ENCODE peak calls at places on chromosomes 7 and 10, in four cellular contexts. One of them, this sample, is unnamed.

GRCh38 chr10:122163182-122164027 is 107.7 kb upstream of the BTBD16 start:
- DNase-seq in fibroblast of mammary gland: peak
- DNase-seq in heart left ventricle: no peak
- DNase-seq in cardiac fibroblast: peak
- DNase-seq in this sample: no peak

GRCh38 chr7:116393654-116394053 is 105.9 kb upstream of the CAV2 start:
- DNase-seq in heart left ventricle: peak
- DNase-seq in fibroblast of mammary gland: peak
- DNase-seq in cardiac fibroblast: peak
- DNase-seq in this sample: peak

GRCh38 chr10:95501203-95502094 is 59.7 kb downstream of the SORBS1 start:
- DNase-seq in heart left ventricle: no peak
- DNase-seq in fibroblast of mammary gland: no peak
- DNase-seq in cardiac fibroblast: no peak
- DNase-seq in this sample: no peak

GRCh38 chr10:5013385-5013784 is 9.7 kb upstream of the AKR1C2 start:
- DNase-seq in heart left ventricle: no peak
- DNase-seq in fibroblast of mammary gland: no peak
- DNase-seq in cardiac fibroblast: no peak
- DNase-seq in this sample: no peak

GRCh38 chr10:119498889-119499864 is 43.3 kb downstream of the RGS10 start:
- DNase-seq in cardiac fibroblast: no peak
- DNase-seq in fibroblast of mammary gland: peak
- DNase-seq in heart left ventricle: no peak
- DNase-seq in this sample: no peak

GRCh38 chr10:13936826-13937225 is 350.1 kb downstream of the PRPF18 start:
- DNase-seq in fibroblast of mammary gland: no peak
- DNase-seq in heart left ventricle: no peak
- DNase-seq in cardiac fibroblast: no peak
- DNase-seq in this sample: no peak

GRCh38 chr7:44155191-44156185 is 14.4 kb upstream of the MYL7 start:
- DNase-seq in cardiac fibroblast: no peak
- DNase-seq in fibroblast of mammary gland: no peak
- DNase-seq in heart left ventricle: no peak
- DNase-seq in this sample: no peak

GRCh38 chr10:3623746-3624145 is 161.3 kb downstream of the KLF6 start:
- DNase-seq in fibroblast of mammary gland: peak
- DNase-seq in cardiac fibroblast: peak
- DNase-seq in heart left ventricle: no peak
- DNase-seq in this sample: peak

GRCh38 chr7:106139253-106140251 is 27.4 kb upstream of the SYPL1 start:
- DNase-seq in heart left ventricle: no peak
- DNase-seq in fibroblast of mammary gland: peak
- DNase-seq in cardiac fibroblast: peak
- DNase-seq in this sample: peak

GRCh38 chr7:111998326-111998725 is 207.9 kb downstream of the DOCK4 start:
- DNase-seq in heart left ventricle: no peak
- DNase-seq in fibroblast of mammary gland: no peak
- DNase-seq in cardiac fibroblast: no peak
- DNase-seq in this sample: no peak

GRCh38 chr10:69160809-69161225 is 19.2 kb upstream of the SUPV3L1 start:
- DNase-seq in cardiac fibroblast: no peak
- DNase-seq in heart left ventricle: no peak
- DNase-seq in fibroblast of mammary gland: no peak
- DNase-seq in this sample: peak

GRCh38 chr7:138979226-138979979 is 1.8 kb downstream of the KIAA1549 start:
- DNase-seq in cardiac fibroblast: peak
- DNase-seq in fibroblast of mammary gland: no peak
- DNase-seq in heart left ventricle: no peak
- DNase-seq in this sample: peak

GRCh38 chr7:150975536-150976285 is 2.4 kb downstream of the KCNH2 start:
- DNase-seq in cardiac fibroblast: no peak
- DNase-seq in fibroblast of mammary gland: no peak
- DNase-seq in heart left ventricle: peak
- DNase-seq in this sample: no peak

GRCh38 chr10:124074471-124075109 is 18.8 kb downstream of the CHST15 start:
- DNase-seq in cardiac fibroblast: no peak
- DNase-seq in heart left ventricle: no peak
- DNase-seq in fibroblast of mammary gland: no peak
- DNase-seq in this sample: no peak

GRCh38 chr7:139034855-139035587 is 821 bp downstream of the ZC3HAV1L start:
- DNase-seq in heart left ventricle: no peak
- DNase-seq in fibroblast of mammary gland: peak
- DNase-seq in cardiac fibroblast: peak
- DNase-seq in this sample: peak

GRCh38 chr10:6065845-6066244 is 3.7 kb upstream of the IL2RA start:
- DNase-seq in fibroblast of mammary gland: peak
- DNase-seq in cardiac fibroblast: peak
- DNase-seq in heart left ventricle: no peak
- DNase-seq in this sample: peak

GRCh38 chr10:14971867-14972448 is 12.8 kb downstream of the MEIG1 start:
- DNase-seq in fibroblast of mammary gland: peak
- DNase-seq in heart left ventricle: no peak
- DNase-seq in cardiac fibroblast: peak
- DNase-seq in this sample: peak

GRCh38 chr7:101185258-101185839 is 5.3 kb upstream of the NAT16 start:
- DNase-seq in cardiac fibroblast: peak
- DNase-seq in fibroblast of mammary gland: peak
- DNase-seq in heart left ventricle: no peak
- DNase-seq in this sample: no peak

GRCh38 chr10:17475661-17476060 is 21.3 kb upstream of the ST8SIA6 start:
- DNase-seq in cardiac fibroblast: no peak
- DNase-seq in fibroblast of mammary gland: no peak
- DNase-seq in heart left ventricle: no peak
- DNase-seq in this sample: no peak

GRCh38 chr7:16135628-16136027 is 285.7 kb downstream of the CRPPA start:
- DNase-seq in cardiac fibroblast: no peak
- DNase-seq in fibroblast of mammary gland: peak
- DNase-seq in heart left ventricle: no peak
- DNase-seq in this sample: no peak

GRCh38 chr7:80611353-80611752 is 27.1 kb upstream of the CD36 start:
- DNase-seq in fibroblast of mammary gland: no peak
- DNase-seq in heart left ventricle: no peak
- DNase-seq in cardiac fibroblast: no peak
- DNase-seq in this sample: no peak

GRCh38 chr7:81004098-81004497 is 85.2 kb upstream of the SEMA3C start:
- DNase-seq in fibroblast of mammary gland: peak
- DNase-seq in cardiac fibroblast: peak
- DNase-seq in heart left ventricle: no peak
- DNase-seq in this sample: peak

GRCh38 chr7:1698221-1698620 is 28.1 kb downstream of the ELFN1 start:
- DNase-seq in fibroblast of mammary gland: no peak
- DNase-seq in heart left ventricle: peak
- DNase-seq in cardiac fibroblast: no peak
- DNase-seq in this sample: no peak

DNA sequence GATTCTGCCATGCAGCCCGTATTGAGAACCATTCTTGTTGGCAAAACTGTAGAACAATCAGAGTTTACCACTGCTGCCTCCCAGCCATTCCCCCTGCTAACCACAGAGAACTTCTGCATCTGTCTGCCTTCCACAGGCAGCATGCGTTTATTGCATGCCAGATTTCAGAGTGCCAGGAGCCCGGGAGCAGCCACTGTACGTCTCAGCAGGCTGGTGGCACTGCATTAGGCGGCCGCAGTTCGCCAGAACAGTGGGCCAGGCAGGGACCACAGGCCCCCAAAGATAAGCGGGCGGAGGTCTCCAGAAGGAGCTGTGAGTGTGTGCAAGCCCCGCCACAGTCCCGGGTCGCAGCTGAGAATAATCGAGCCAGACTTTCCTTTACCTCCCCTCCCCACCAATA is 31.8 kb downstream of the ZNF467 start:
- DNase-seq in heart left ventricle: no peak
- DNase-seq in cardiac fibroblast: no peak
- DNase-seq in fibroblast of mammary gland: no peak
- DNase-seq in this sample: no peak
- H3K4me3 ChIP-seq in heart left ventricle: peak
- H3K4me3 ChIP-seq in cardiac fibroblast: no peak
- H3K4me3 ChIP-seq in fibroblast of mammary gland: no peak
- H3K4me3 ChIP-seq in this sample: no peak

GRCh38 chr10:28939352-28940157 is 262.2 kb downstream of the BAMBI start:
- DNase-seq in heart left ventricle: no peak
- DNase-seq in cardiac fibroblast: peak
- DNase-seq in fibroblast of mammary gland: peak
- DNase-seq in this sample: peak
- TF ChIP-seq CTCF in heart left ventricle: no peak
- TF ChIP-seq CTCF in cardiac fibroblast: no peak
- TF ChIP-seq CTCF in fibroblast of mammary gland: no peak
- TF ChIP-seq CTCF in this sample: peak

GRCh38 chr7:155204744-155205367 is 92.8 kb upstream of the INSIG1 start:
- DNase-seq in cardiac fibroblast: no peak
- DNase-seq in heart left ventricle: no peak
- DNase-seq in fibroblast of mammary gland: no peak
- DNase-seq in this sample: no peak
- H3K4me3 ChIP-seq in cardiac fibroblast: no peak
- H3K4me3 ChIP-seq in heart left ventricle: no peak
- H3K4me3 ChIP-seq in fibroblast of mammary gland: no peak
- H3K4me3 ChIP-seq in this sample: no peak

DNA sequence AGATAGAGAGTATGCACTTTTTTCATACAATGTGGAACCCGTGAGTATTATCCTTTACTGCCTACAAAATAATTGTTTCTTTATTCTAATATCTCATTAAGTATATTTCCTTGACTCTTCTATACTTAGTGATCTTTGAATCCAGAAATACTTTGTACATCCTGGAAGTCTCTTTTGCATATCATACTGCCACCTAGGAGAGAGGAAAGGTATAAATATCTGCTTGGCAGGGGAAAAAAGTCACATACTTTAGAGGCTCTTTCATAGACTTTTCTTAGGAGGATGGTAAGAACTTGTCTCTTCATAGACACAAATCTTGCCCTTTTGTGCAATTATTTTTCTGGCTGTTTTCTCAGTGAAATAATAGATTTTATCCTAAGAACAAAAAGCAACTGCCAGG is 436.0 kb downstream of the PAXIP1 start:
- DNase-seq in cardiac fibroblast: no peak
- DNase-seq in heart left ventricle: no peak
- DNase-seq in fibroblast of mammary gland: no peak
- DNase-seq in this sample: no peak
- TF ChIP-seq CTCF in cardiac fibroblast: no peak
- TF ChIP-seq CTCF in heart left ventricle: no peak
- TF ChIP-seq CTCF in fibroblast of mammary gland: no peak
- TF ChIP-seq CTCF in this sample: no peak

GRCh38 chr10:132701846-132702190 is 84.1 kb downstream of the NKX6-2 start:
- DNase-seq in cardiac fibroblast: no peak
- DNase-seq in heart left ventricle: no peak
- DNase-seq in fibroblast of mammary gland: no peak
- DNase-seq in this sample: no peak
- H3K4me3 ChIP-seq in cardiac fibroblast: no peak
- H3K4me3 ChIP-seq in heart left ventricle: no peak
- H3K4me3 ChIP-seq in fibroblast of mammary gland: no peak
- H3K4me3 ChIP-seq in this sample: no peak

DNA sequence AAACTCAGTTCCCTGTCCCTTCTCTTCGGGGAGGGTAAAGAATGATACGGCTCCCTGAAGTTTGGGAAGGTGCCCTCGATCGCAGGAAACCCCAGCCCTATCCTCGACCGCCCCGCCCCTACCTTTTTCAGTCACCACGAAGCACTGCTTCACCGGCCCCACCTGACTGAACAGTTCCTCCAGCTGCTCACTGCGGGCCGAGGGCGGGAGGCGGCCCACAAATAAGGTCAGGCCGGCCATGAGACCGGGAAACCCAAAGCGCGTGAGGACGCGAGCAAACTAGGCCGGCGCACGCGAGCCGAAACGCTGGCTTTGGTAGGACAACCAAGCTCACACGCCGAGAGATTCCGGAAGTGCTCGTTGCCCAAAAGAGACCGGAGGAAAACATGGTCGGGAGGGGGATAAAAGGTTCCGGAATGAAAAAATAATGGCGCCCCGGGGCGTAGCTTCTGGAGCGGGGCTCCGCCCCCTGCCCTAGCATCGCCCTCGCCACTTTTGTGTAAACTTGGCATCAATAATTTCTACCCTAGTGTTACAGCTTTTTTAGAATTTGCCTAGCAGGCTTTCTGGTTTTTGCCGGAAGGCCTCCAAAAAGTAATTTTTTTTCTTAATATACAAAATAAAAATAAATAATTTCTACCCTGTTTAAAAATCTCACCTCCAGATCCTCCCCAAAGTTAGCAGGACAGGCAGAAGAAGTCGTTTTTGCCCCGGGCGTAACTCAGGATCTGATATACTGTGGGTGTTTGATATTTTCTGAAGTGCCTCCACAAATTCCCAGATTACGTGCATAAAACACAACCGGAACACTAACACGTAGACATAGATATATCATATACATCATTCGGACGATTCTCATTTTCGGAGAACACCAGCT is at the start of gene RBM28:
- DNase-seq in heart left ventricle: peak
- DNase-seq in fibroblast of mammary gland: peak
- DNase-seq in cardiac fibroblast: peak
- DNase-seq in this sample: peak
- TF ChIP-seq CTCF in heart left ventricle: no peak
- TF ChIP-seq CTCF in fibroblast of mammary gland: no peak
- TF ChIP-seq CTCF in cardiac fibroblast: no peak
- TF ChIP-seq CTCF in this sample: no peak

GRCh38 chr7:156606618-156607331 is 33.8 kb upstream of the RNF32 start:
- DNase-seq in fibroblast of mammary gland: no peak
- DNase-seq in cardiac fibroblast: no peak
- DNase-seq in heart left ventricle: no peak
- DNase-seq in this sample: no peak

GRCh38 chr7:156606135-156606534 is 34.4 kb upstream of the RNF32 start:
- DNase-seq in heart left ventricle: no peak
- DNase-seq in fibroblast of mammary gland: no peak
- DNase-seq in cardiac fibroblast: no peak
- DNase-seq in this sample: no peak

GRCh38 chr7:156607332-156608175 is 33.0 kb upstream of the RNF32 start:
- DNase-seq in fibroblast of mammary gland: no peak
- DNase-seq in cardiac fibroblast: peak
- DNase-seq in heart left ventricle: peak
- DNase-seq in this sample: no peak

GRCh38 chr7:156609010-156609877 is 31.3 kb upstream of the RNF32 start:
- DNase-seq in heart left ventricle: no peak
- DNase-seq in cardiac fibroblast: peak
- DNase-seq in fibroblast of mammary gland: no peak
- DNase-seq in this sample: peak

GRCh38 chr7:156608176-156608478 is 32.4 kb upstream of the RNF32 start:
- DNase-seq in heart left ventricle: no peak
- DNase-seq in cardiac fibroblast: no peak
- DNase-seq in fibroblast of mammary gland: no peak
- DNase-seq in this sample: no peak
- H3K4me3 ChIP-seq in heart left ventricle: peak
- H3K4me3 ChIP-seq in cardiac fibroblast: peak
- H3K4me3 ChIP-seq in fibroblast of mammary gland: no peak
- H3K4me3 ChIP-seq in this sample: peak

GRCh38 chr7:102210787-102211186 is 75.9 kb upstream of the SH2B2 start:
- DNase-seq in fibroblast of mammary gland: no peak
- DNase-seq in heart left ventricle: no peak
- DNase-seq in cardiac fibroblast: no peak
- DNase-seq in this sample: no peak

GRCh38 chr7:102205915-102206314 is 80.8 kb upstream of the SH2B2 start:
- DNase-seq in heart left ventricle: no peak
- DNase-seq in cardiac fibroblast: no peak
- DNase-seq in fibroblast of mammary gland: no peak
- DNase-seq in this sample: no peak

GRCh38 chr7:102211590-102212550 is 74.8 kb upstream of the SH2B2 start:
- DNase-seq in fibroblast of mammary gland: no peak
- DNase-seq in cardiac fibroblast: no peak
- DNase-seq in heart left ventricle: no peak
- DNase-seq in this sample: no peak

GRCh38 chr7:102204212-102204611 is 82.5 kb upstream of the SH2B2 start:
- DNase-seq in cardiac fibroblast: no peak
- DNase-seq in heart left ventricle: no peak
- DNase-seq in fibroblast of mammary gland: no peak
- DNase-seq in this sample: no peak

GRCh38 chr7:102208826-102209225 is 77.8 kb upstream of the SH2B2 start:
- DNase-seq in heart left ventricle: no peak
- DNase-seq in fibroblast of mammary gland: no peak
- DNase-seq in cardiac fibroblast: no peak
- DNase-seq in this sample: no peak
- TF ChIP-seq CTCF in heart left ventricle: no peak
- TF ChIP-seq CTCF in fibroblast of mammary gland: no peak
- TF ChIP-seq CTCF in cardiac fibroblast: no peak
- TF ChIP-seq CTCF in this sample: no peak